ENCODE peak calls at places on chromosome 2, in nine cellular contexts. E is H9; P is AG04449; F is substantia nigra; V is A673; M is NCI-H510A treated with DMSO at 0.1 percent for 48 hours; S is iPS DF 6.9; N is effector memory CD8-positive, alpha-beta T cell; B is central memory CD4-positive, alpha-beta T cell. L is an unnamed sample.

GRCh38 chr2:124091721-124092120 is 66.6 kb downstream of the CNTNAP5 start:
- DNase-seq in E (no peak), P (no peak), F (no peak), V (no peak), M (no peak), S (no peak), N (no peak), B (no peak), L (no peak)

GRCh38 chr2:236963631-236964030 is 122.1 kb upstream of the COPS8 start:
- DNase-seq in E (no peak), P (no peak), F (no peak), V (no peak), M (no peak), S (no peak), N (no peak), B (no peak), L (no peak)

GRCh38 chr2:130963849-130964793 is 127.4 kb downstream of the ARHGEF4 start:
- DNase-seq in E (peak), P (no peak), F (no peak), V (no peak), M (peak), S (peak), N (no peak), B (no peak), L (no peak)

GRCh38 chr2:217880490-217880889 is 122.3 kb downstream of the TNS1 start:
- DNase-seq in E (no peak), P (no peak), F (no peak), V (no peak), M (no peak), S (no peak), N (no peak), B (no peak), L (no peak)

GRCh38 chr2:138722316-138722715 is 57.9 kb downstream of the NXPH2 start:
- DNase-seq in E (no peak), P (no peak), F (no peak), V (no peak), M (no peak), S (no peak), N (no peak), B (no peak), L (no peak)

GRCh38 chr2:26770986-26771586 is 7.0 kb downstream of the SLC35F6 start:
- DNase-seq in E (peak), P (peak), F (peak), V (no peak), M (no peak), S (no peak), N (no peak), B (no peak), L (peak)

GRCh38 chr2:138713509-138713908 is 66.7 kb downstream of the NXPH2 start:
- DNase-seq in E (no peak), P (no peak), F (no peak), V (no peak), M (no peak), S (no peak), N (no peak), B (no peak), L (no peak)

GRCh38 chr2:112626604-112627059 is 19.1 kb upstream of the SLC20A1 start:
- DNase-seq in E (peak), P (no peak), F (peak), V (peak), M (peak), S (no peak), N (peak), B (peak), L (peak)

GRCh38 chr2:46669996-46670793 is 190.8 kb downstream of the TMEM247 start:
- DNase-seq in E (no peak), P (no peak), F (no peak), V (peak), M (no peak), S (no peak), N (no peak), B (no peak), L (no peak)

GRCh38 chr2:105756435-105756834 is 11.7 kb downstream of the NCK2 start:
- DNase-seq in E (no peak), P (no peak), F (no peak), V (no peak), M (no peak), S (no peak), N (no peak), B (no peak), L (no peak)

GRCh38 chr2:58527656-58528055 is 286.5 kb upstream of the FANCL start:
- DNase-seq in E (no peak), P (no peak), F (no peak), V (peak), M (no peak), S (no peak), N (no peak), B (no peak), L (no peak)

GRCh38 chr2:19109521-19109920 is 248.9 kb downstream of the OSR1 start:
- DNase-seq in E (no peak), P (no peak), F (no peak), V (no peak), M (no peak), S (no peak), N (no peak), B (no peak), L (no peak)

GRCh38 chr2:168584934-168585333 is 128.9 kb downstream of the CERS6 start:
- DNase-seq in E (no peak), P (no peak), F (no peak), V (no peak), M (no peak), S (no peak), N (no peak), B (no peak), L (no peak)

GRCh38 chr2:234003972-234004617 is 46.4 kb upstream of the SPP2 start:
- DNase-seq in E (peak), P (peak), F (no peak), V (peak), M (no peak), S (no peak), N (no peak), B (no peak), L (peak)

GRCh38 chr2:223935459-223936125 is 9.5 kb downstream of the WDFY1 start:
- DNase-seq in E (no peak), P (no peak), F (no peak), V (no peak), M (no peak), S (no peak), N (no peak), B (no peak), L (no peak)

GRCh38 chr2:1686784-1687105 is 57.6 kb downstream of the PXDN start:
- DNase-seq in E (no peak), P (no peak), F (no peak), V (no peak), M (no peak), S (no peak), N (no peak), B (no peak), L (no peak)

GRCh38 chr2:187545238-187545751 is 8.9 kb downstream of the TFPI start:
- DNase-seq in E (no peak), P (no peak), F (no peak), V (peak), M (no peak), S (no peak), N (no peak), B (no peak), L (no peak)

GRCh38 chr2:207432471-207432870 is 97.3 kb upstream of the CREB1 start:
- DNase-seq in E (no peak), P (peak), F (no peak), V (no peak), M (no peak), S (no peak), N (no peak), B (no peak), L (no peak)

GRCh38 chr2:134411828-134412638 is 158.2 kb downstream of the MGAT5 start:
- DNase-seq in E (peak), P (no peak), F (peak), V (peak), M (peak), S (peak), N (peak), B (peak), L (no peak)

GRCh38 chr2:106304612-106305184 is 110.6 kb upstream of the UXS1 start:
- DNase-seq in E (no peak), P (no peak), F (no peak), V (no peak), M (no peak), S (no peak), N (no peak), B (no peak), L (no peak)

GRCh38 chr2:63983986-63984605 is 35.1 kb downstream of the VPS54 start:
- DNase-seq in E (no peak), P (no peak), F (no peak), V (no peak), M (peak), S (no peak), N (no peak), B (no peak), L (no peak)